ENCODE peak calls at places on chromosomes 16 and 17, in four cellular contexts. O is naive B cell, C is T-helper 2 cell, A is hepatocyte. W is an unnamed sample.
A peak's percentile ranks its signal among the peaks of the same experiment; 100 is the strongest.

GRCh38 chr17:74780443-74781238 is 4.5 kb upstream of the NAT9 start:
- DNase-seq in O (no peak), C (peak; percentile 74), A (no peak), W (peak; percentile 89)

GRCh38 chr17:77734371-77735050 is 224.0 kb upstream of the TNRC6C start:
- DNase-seq in A (peak; percentile 91), O (no peak), C (no peak), W (no peak)

GRCh38 chr17:75090871-75091854 is 3.4 kb downstream of the SLC16A5 start:
- DNase-seq in A (no peak), O (no peak), C (no peak), W (no peak)

GRCh38 chr17:45873728-45874127 is 20.6 kb upstream of the MAPT start:
- DNase-seq in A (no peak), O (no peak), C (peak; percentile 73), W (no peak)

GRCh38 chr16:85312642-85313540 is 200.6 kb upstream of the CIBAR2 start:
- DNase-seq in O (no peak), A (peak; percentile 82), C (no peak), W (no peak)

GRCh38 chr17:57956311-57957119 is 1.3 kb upstream of the CUEDC1 start:
- DNase-seq in C (peak; percentile 71), O (peak; percentile 63), A (no peak), W (no peak)

GRCh38 chr17:50359998-50360461 is 13.0 kb downstream of the MRPL27 start:
- DNase-seq in A (no peak), C (no peak), O (no peak), W (no peak)

GRCh38 chr17:40530988-40531971 is 29.9 kb upstream of the TNS4 start:
- DNase-seq in O (peak; percentile 71), C (peak; percentile 79), A (no peak), W (no peak)

GRCh38 chr16:47475786-47476185 is 14.7 kb downstream of the PHKB start:
- DNase-seq in C (no peak), O (no peak), A (no peak), W (no peak)

GRCh38 chr17:76585649-76586593 is at the start of gene ST6GALNAC2:
- DNase-seq in A (peak; percentile 83), O (peak; percentile 55), C (peak; percentile 61), W (peak; percentile 22)

GRCh38 chr16:56709686-56710040 is 20.3 kb upstream of the NUP93 start:
- DNase-seq in O (no peak), C (no peak), A (no peak), W (no peak)

GRCh38 chr16:57403965-57404817 is at the start of gene CCL17:
- DNase-seq in C (no peak), A (no peak), O (no peak), W (no peak)

GRCh38 chr17:83152221-83152744 is 72.9 kb downstream of the METRNL start:
- DNase-seq in C (no peak), O (no peak), A (peak; percentile 3), W (no peak)